ENCODE peak calls at places on chromosomes 12 and 14, in four cellular contexts. One of them, this sample, is unnamed.

GRCh38 chr14:58772814-58773620 is 135.3 kb downstream of the DACT1 start:
- DNase-seq in GM20000: no peak
- DNase-seq in T-helper 2 cell: no peak
- DNase-seq in activated naive CD8-positive, alpha-beta T cell treated with anti-CD3 and anti-CD28 coated beads, Interleukin-2, amount 10 ng/mL, durations not matched to agents 7 days and 5 days: no peak
- DNase-seq in this sample: no peak

GRCh38 chr12:101165319-101165718 is 44.7 kb downstream of the SLC5A8 start:
- DNase-seq in GM20000: no peak
- DNase-seq in activated naive CD8-positive, alpha-beta T cell treated with anti-CD3 and anti-CD28 coated beads, Interleukin-2, amount 10 ng/mL, durations not matched to agents 7 days and 5 days: no peak
- DNase-seq in T-helper 2 cell: no peak
- DNase-seq in this sample: no peak

GRCh38 chr14:99971929-99972747 is 93.1 kb upstream of the EVL start:
- DNase-seq in GM20000: peak; percentile 53
- DNase-seq in T-helper 2 cell: no peak
- DNase-seq in activated naive CD8-positive, alpha-beta T cell treated with anti-CD3 and anti-CD28 coated beads, Interleukin-2, amount 10 ng/mL, durations not matched to agents 7 days and 5 days: peak; percentile 59
- DNase-seq in this sample: no peak

GRCh38 chr12:915090-915489 is 34.4 kb downstream of the RAD52 start:
- DNase-seq in activated naive CD8-positive, alpha-beta T cell treated with anti-CD3 and anti-CD28 coated beads, Interleukin-2, amount 10 ng/mL, durations not matched to agents 7 days and 5 days: no peak
- DNase-seq in GM20000: no peak
- DNase-seq in T-helper 2 cell: no peak
- DNase-seq in this sample: no peak

GRCh38 chr12:78146365-78146772 is 315.7 kb downstream of the NAV3 start:
- DNase-seq in T-helper 2 cell: no peak
- DNase-seq in GM20000: peak; percentile 3
- DNase-seq in activated naive CD8-positive, alpha-beta T cell treated with anti-CD3 and anti-CD28 coated beads, Interleukin-2, amount 10 ng/mL, durations not matched to agents 7 days and 5 days: no peak
- DNase-seq in this sample: no peak

GRCh38 chr14:35879654-35880249 is 53.6 kb downstream of the BRMS1L start:
- DNase-seq in T-helper 2 cell: no peak
- DNase-seq in GM20000: peak; percentile 51
- DNase-seq in activated naive CD8-positive, alpha-beta T cell treated with anti-CD3 and anti-CD28 coated beads, Interleukin-2, amount 10 ng/mL, durations not matched to agents 7 days and 5 days: no peak
- DNase-seq in this sample: no peak

GRCh38 chr14:72879431-72879830 is 14.5 kb downstream of the DPF3 start:
- DNase-seq in GM20000: no peak
- DNase-seq in T-helper 2 cell: no peak
- DNase-seq in activated naive CD8-positive, alpha-beta T cell treated with anti-CD3 and anti-CD28 coated beads, Interleukin-2, amount 10 ng/mL, durations not matched to agents 7 days and 5 days: no peak
- DNase-seq in this sample: no peak

GRCh38 chr14:42715316-42715715 is 1108.6 kb downstream of the LRFN5 start:
- DNase-seq in T-helper 2 cell: no peak
- DNase-seq in GM20000: no peak
- DNase-seq in activated naive CD8-positive, alpha-beta T cell treated with anti-CD3 and anti-CD28 coated beads, Interleukin-2, amount 10 ng/mL, durations not matched to agents 7 days and 5 days: no peak
- DNase-seq in this sample: no peak

GRCh38 chr14:71711619-71712018 is 220.6 kb upstream of the RGS6 start:
- DNase-seq in T-helper 2 cell: no peak
- DNase-seq in GM20000: no peak
- DNase-seq in activated naive CD8-positive, alpha-beta T cell treated with anti-CD3 and anti-CD28 coated beads, Interleukin-2, amount 10 ng/mL, durations not matched to agents 7 days and 5 days: no peak
- DNase-seq in this sample: no peak

GRCh38 chr12:41468756-41469155 is 280.6 kb downstream of the PDZRN4 start:
- DNase-seq in activated naive CD8-positive, alpha-beta T cell treated with anti-CD3 and anti-CD28 coated beads, Interleukin-2, amount 10 ng/mL, durations not matched to agents 7 days and 5 days: no peak
- DNase-seq in T-helper 2 cell: no peak
- DNase-seq in GM20000: no peak
- DNase-seq in this sample: no peak

GRCh38 chr14:23097786-23098185 is 2.5 kb downstream of the C14orf119 start:
- DNase-seq in T-helper 2 cell: no peak
- DNase-seq in GM20000: no peak
- DNase-seq in activated naive CD8-positive, alpha-beta T cell treated with anti-CD3 and anti-CD28 coated beads, Interleukin-2, amount 10 ng/mL, durations not matched to agents 7 days and 5 days: no peak
- DNase-seq in this sample: no peak

GRCh38 chr12:21330682-21331253 is 3.9 kb downstream of the SLCO1A2 start:
- DNase-seq in T-helper 2 cell: no peak
- DNase-seq in activated naive CD8-positive, alpha-beta T cell treated with anti-CD3 and anti-CD28 coated beads, Interleukin-2, amount 10 ng/mL, durations not matched to agents 7 days and 5 days: no peak
- DNase-seq in GM20000: no peak
- DNase-seq in this sample: no peak

GRCh38 chr14:101301011-101301410 is 260.3 kb upstream of the DIO3 start:
- DNase-seq in T-helper 2 cell: no peak
- DNase-seq in activated naive CD8-positive, alpha-beta T cell treated with anti-CD3 and anti-CD28 coated beads, Interleukin-2, amount 10 ng/mL, durations not matched to agents 7 days and 5 days: no peak
- DNase-seq in GM20000: no peak
- DNase-seq in this sample: no peak

GRCh38 chr12:26711569-26711968 is 121.4 kb downstream of the ITPR2 start:
- DNase-seq in T-helper 2 cell: no peak
- DNase-seq in GM20000: no peak
- DNase-seq in activated naive CD8-positive, alpha-beta T cell treated with anti-CD3 and anti-CD28 coated beads, Interleukin-2, amount 10 ng/mL, durations not matched to agents 7 days and 5 days: no peak
- DNase-seq in this sample: no peak

GRCh38 chr12:53737951-53738833 is 10.9 kb upstream of the CALCOCO1 start:
- DNase-seq in T-helper 2 cell: no peak
- DNase-seq in GM20000: no peak
- DNase-seq in activated naive CD8-positive, alpha-beta T cell treated with anti-CD3 and anti-CD28 coated beads, Interleukin-2, amount 10 ng/mL, durations not matched to agents 7 days and 5 days: peak; percentile 60
- DNase-seq in this sample: no peak

GRCh38 chr14:104939666-104940410 is 15.2 kb downstream of the PLD4 start:
- DNase-seq in T-helper 2 cell: no peak
- DNase-seq in GM20000: no peak
- DNase-seq in activated naive CD8-positive, alpha-beta T cell treated with anti-CD3 and anti-CD28 coated beads, Interleukin-2, amount 10 ng/mL, durations not matched to agents 7 days and 5 days: no peak
- DNase-seq in this sample: no peak

GRCh38 chr12:117045998-117046374 is 53.2 kb downstream of the TESC start:
- DNase-seq in GM20000: no peak
- DNase-seq in activated naive CD8-positive, alpha-beta T cell treated with anti-CD3 and anti-CD28 coated beads, Interleukin-2, amount 10 ng/mL, durations not matched to agents 7 days and 5 days: no peak
- DNase-seq in T-helper 2 cell: no peak
- DNase-seq in this sample: no peak

GRCh38 chr14:36316131-36316530 is 4.3 kb downstream of the MBIP start:
- DNase-seq in activated naive CD8-positive, alpha-beta T cell treated with anti-CD3 and anti-CD28 coated beads, Interleukin-2, amount 10 ng/mL, durations not matched to agents 7 days and 5 days: no peak
- DNase-seq in T-helper 2 cell: no peak
- DNase-seq in GM20000: no peak
- DNase-seq in this sample: no peak

GRCh38 chr12:47808049-47808448 is 11.7 kb downstream of the HDAC7 start:
- DNase-seq in GM20000: peak; percentile 68
- DNase-seq in T-helper 2 cell: peak; percentile 47
- DNase-seq in activated naive CD8-positive, alpha-beta T cell treated with anti-CD3 and anti-CD28 coated beads, Interleukin-2, amount 10 ng/mL, durations not matched to agents 7 days and 5 days: peak; percentile 79
- DNase-seq in this sample: peak; percentile 95